ENCODE peak calls at places on chromosomes 5 and 9, in eight cellular contexts. X, Q, Y, M, P, H, N and R are unnamed samples.

GRCh38 chr9:21747171-21747570 is 55.3 kb upstream of the MTAP start:
- DNase-seq in X (no peak), Q (no peak), Y (no peak), M (no peak), P (no peak), H (no peak), N (no peak), R (no peak)

GRCh38 chr5:93924628-93925027 is 183.2 kb upstream of the POU5F2 start:
- DNase-seq in X (no peak), Q (no peak), Y (no peak), M (no peak), P (no peak), H (no peak), N (no peak), R (no peak)

GRCh38 chr9:87570000-87570834 is 72.5 kb downstream of the DAPK1 start:
- DNase-seq in X (peak), Q (no peak), Y (no peak), M (no peak), P (no peak), H (no peak), N (no peak), R (no peak)

GRCh38 chr5:33526755-33527154 is 86.0 kb downstream of the TARS1 start:
- DNase-seq in X (no peak), Q (no peak), Y (no peak), M (no peak), P (no peak), H (no peak), N (no peak), R (no peak)

GRCh38 chr5:139808481-139809330 is 13.1 kb downstream of the PSD2 start:
- DNase-seq in X (no peak), Q (no peak), Y (peak), M (peak), P (no peak), H (no peak), N (no peak), R (no peak)

GRCh38 chr5:56102885-56103284 is 108.1 kb upstream of the IL6ST start:
- DNase-seq in X (no peak), Q (no peak), Y (no peak), M (no peak), P (no peak), H (no peak), N (no peak), R (no peak)

GRCh38 chr5:41012318-41012717 is 58.8 kb downstream of the MROH2B start:
- DNase-seq in X (no peak), Q (no peak), Y (no peak), M (no peak), P (no peak), H (no peak), N (peak), R (no peak)

GRCh38 chr5:18216016-18216415 is 581.8 kb downstream of the TAF11L14 start:
- DNase-seq in X (no peak), Q (no peak), Y (no peak), M (no peak), P (no peak), H (no peak), N (no peak), R (no peak)

GRCh38 chr9:36945999-36946398 is 88.1 kb downstream of the PAX5 start:
- DNase-seq in X (no peak), Q (no peak), Y (no peak), M (no peak), P (no peak), H (no peak), N (no peak), R (no peak)

GRCh38 chr9:117480251-117480650 is 65.4 kb upstream of the ASTN2 start:
- DNase-seq in X (no peak), Q (no peak), Y (no peak), M (no peak), P (no peak), H (no peak), N (no peak), R (no peak)

GRCh38 chr5:102450313-102450990 is 48.3 kb downstream of the SLCO6A1 start:
- DNase-seq in X (peak), Q (no peak), Y (no peak), M (peak), P (no peak), H (peak), N (no peak), R (no peak)

GRCh38 chr9:92483896-92484545 is 1.7 kb upstream of the ASPN start:
- DNase-seq in X (no peak), Q (no peak), Y (no peak), M (no peak), P (no peak), H (no peak), N (no peak), R (no peak)

GRCh38 chr5:72281764-72282499 is 38.1 kb downstream of the MRPS27 start:
- DNase-seq in X (peak), Q (no peak), Y (peak), M (no peak), P (no peak), H (peak), N (peak), R (peak)

GRCh38 chr9:79224672-79225433 is 346.9 kb upstream of the TLE4 start:
- DNase-seq in X (peak), Q (no peak), Y (no peak), M (no peak), P (no peak), H (no peak), N (no peak), R (no peak)

GRCh38 chr5:169303119-169303515 is 2.2 kb upstream of the SLIT3 start:
- DNase-seq in X (no peak), Q (no peak), Y (no peak), M (no peak), P (no peak), H (no peak), N (no peak), R (no peak)

GRCh38 chr9:72856985-72857631 is 95.7 kb downstream of the ALDH1A1 start:
- DNase-seq in X (peak), Q (no peak), Y (peak), M (peak), P (peak), H (peak), N (peak), R (no peak)

GRCh38 chr5:61905635-61906034 is 400.4 kb upstream of the KIF2A start:
- DNase-seq in X (no peak), Q (no peak), Y (no peak), M (no peak), P (no peak), H (no peak), N (no peak), R (no peak)
- H3K27ac ChIP-seq in X (no peak), Q (no peak), Y (no peak), M (no peak), P (no peak), H (no peak), N (no peak), R (no peak)

GRCh38 chr9:93902780-93903655 is 52.1 kb downstream of the BARX1 start:
- DNase-seq in X (no peak), Q (no peak), Y (no peak), M (no peak), P (no peak), H (no peak), N (no peak), R (no peak)

GRCh38 chr9:93905473-93906133 is 49.6 kb downstream of the BARX1 start:
- DNase-seq in X (no peak), Q (no peak), Y (no peak), M (no peak), P (no peak), H (no peak), N (no peak), R (no peak)

GRCh38 chr9:93904649-93905472 is 50.3 kb downstream of the BARX1 start:
- DNase-seq in X (no peak), Q (no peak), Y (no peak), M (no peak), P (no peak), H (no peak), N (no peak), R (no peak)

GRCh38 chr9:93902051-93902779 is 52.9 kb downstream of the BARX1 start:
- DNase-seq in X (no peak), Q (no peak), Y (no peak), M (no peak), P (no peak), H (no peak), N (no peak), R (no peak)

DNA sequence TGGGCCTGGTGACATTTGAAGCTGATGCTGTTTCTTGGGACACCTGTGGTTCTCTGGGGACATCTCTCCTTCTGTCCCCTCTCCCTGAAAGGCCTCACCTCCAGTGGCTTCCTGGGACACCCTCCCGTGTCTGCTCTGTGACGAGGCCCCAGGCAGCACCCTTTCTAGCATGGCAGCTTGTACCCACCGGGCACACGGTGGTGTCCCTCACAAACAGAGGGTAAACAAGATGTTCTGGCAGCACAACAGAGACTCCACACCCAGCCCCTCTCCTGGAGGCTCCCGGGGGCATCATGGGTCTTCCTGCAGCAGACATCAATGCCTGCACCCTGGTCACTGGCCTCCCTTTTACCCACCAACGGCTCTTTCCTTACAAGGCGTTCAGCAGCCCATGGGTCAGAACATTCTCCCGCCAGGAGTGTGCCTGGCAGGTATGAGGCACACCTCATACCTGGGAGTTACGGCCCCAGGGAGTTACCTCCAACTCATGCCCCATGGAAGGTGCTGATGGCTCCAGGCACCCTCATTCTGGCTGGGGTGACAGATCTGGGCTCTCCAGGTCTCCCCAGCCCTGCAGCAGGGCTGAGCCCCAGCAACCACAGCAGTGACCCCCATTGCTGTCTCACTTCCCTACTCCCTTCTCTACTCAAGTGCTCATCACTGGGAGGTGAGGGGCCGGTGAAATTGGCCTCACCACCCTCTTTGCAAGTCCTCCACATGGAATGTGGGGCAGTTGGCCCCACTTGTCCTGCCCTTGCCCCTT is 51.1 kb downstream of the BARX1 start:
- DNase-seq in X (no peak), Q (no peak), Y (no peak), M (no peak), P (no peak), H (no peak), N (no peak), R (no peak)
- TF ChIP-seq REST in X (no peak), Q (no peak), Y (no peak), M (no peak), P (no peak), H (no peak), N (no peak), R (no peak)

GRCh38 chr9:84436386-84437114 is 96.0 kb upstream of the SLC28A3 start:
- DNase-seq in X (no peak), Q (no peak), Y (no peak), M (no peak), P (no peak), H (no peak), N (no peak), R (no peak)
- H3K27ac ChIP-seq in X (no peak), Q (no peak), Y (no peak), M (no peak), P (no peak), H (no peak), N (no peak), R (no peak)

GRCh38 chr9:112273826-112274225 is 59.6 kb downstream of the PTBP3 start:
- DNase-seq in X (no peak), Q (no peak), Y (no peak), M (no peak), P (no peak), H (no peak), N (peak), R (no peak)

GRCh38 chr9:112274600-112274999 is 58.8 kb downstream of the PTBP3 start:
- DNase-seq in X (no peak), Q (no peak), Y (no peak), M (no peak), P (no peak), H (no peak), N (no peak), R (no peak)

GRCh38 chr9:112268421-112268820 is 65.0 kb downstream of the PTBP3 start:
- DNase-seq in X (no peak), Q (no peak), Y (no peak), M (no peak), P (no peak), H (no peak), N (no peak), R (no peak)

DNA sequence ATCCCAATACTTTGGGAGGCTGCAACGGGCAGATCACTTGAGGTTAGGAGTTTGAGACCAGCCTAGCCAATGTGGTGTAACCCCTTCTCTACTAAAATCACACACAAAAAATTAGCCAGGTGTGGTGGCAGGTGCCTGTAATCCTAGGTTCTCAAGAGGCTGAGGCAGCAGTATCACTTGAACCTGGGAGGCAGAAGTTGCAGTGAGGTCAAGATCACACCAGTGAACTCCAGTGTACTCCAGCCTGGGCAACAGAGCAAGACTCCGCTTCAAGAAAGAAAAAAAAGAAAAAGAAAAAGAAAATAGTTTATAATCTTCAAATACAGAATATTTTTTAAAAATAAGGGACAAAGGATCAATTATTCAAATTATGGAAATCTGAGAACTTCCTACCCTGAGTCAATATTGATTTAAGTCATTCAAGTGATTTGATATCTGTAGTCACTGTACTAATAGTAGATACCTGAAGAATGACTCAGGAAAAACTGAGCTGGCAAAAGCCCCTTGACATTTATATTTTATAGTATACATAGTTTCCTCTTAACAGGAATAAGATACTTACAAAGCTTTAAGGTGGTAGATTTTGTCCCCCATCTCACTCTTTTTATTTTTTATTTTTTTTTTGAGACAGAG is 61.8 kb downstream of the PTBP3 start:
- DNase-seq in X (peak), Q (no peak), Y (no peak), M (no peak), P (no peak), H (no peak), N (no peak), R (no peak)
- TF ChIP-seq REST in X (no peak), Q (no peak), Y (no peak), M (no peak), P (no peak), H (no peak), N (no peak), R (no peak)

GRCh38 chr9:20684035-20684864 is at the start of gene FOCAD:
- DNase-seq in X (peak), Q (peak), Y (peak), M (peak), P (peak), H (peak), N (peak), R (no peak)

GRCh38 chr9:20683351-20684034 is 566 bp upstream of the FOCAD start:
- DNase-seq in X (peak), Q (no peak), Y (peak), M (no peak), P (no peak), H (peak), N (peak), R (no peak)

GRCh38 chr9:20681467-20681866 is 2.6 kb upstream of the FOCAD start:
- DNase-seq in X (no peak), Q (no peak), Y (no peak), M (no peak), P (no peak), H (no peak), N (no peak), R (no peak)

GRCh38 chr9:20685769-20686168 is 1.7 kb downstream of the FOCAD start:
- DNase-seq in X (no peak), Q (no peak), Y (no peak), M (no peak), P (no peak), H (no peak), N (no peak), R (no peak)

GRCh38 chr9:20684865-20685696 is 1.0 kb downstream of the FOCAD start:
- DNase-seq in X (peak), Q (no peak), Y (no peak), M (no peak), P (no peak), H (no peak), N (no peak), R (no peak)
- H3K27ac ChIP-seq in X (peak), Q (peak), Y (peak), M (peak), P (peak), H (peak), N (peak), R (peak)

DNA sequence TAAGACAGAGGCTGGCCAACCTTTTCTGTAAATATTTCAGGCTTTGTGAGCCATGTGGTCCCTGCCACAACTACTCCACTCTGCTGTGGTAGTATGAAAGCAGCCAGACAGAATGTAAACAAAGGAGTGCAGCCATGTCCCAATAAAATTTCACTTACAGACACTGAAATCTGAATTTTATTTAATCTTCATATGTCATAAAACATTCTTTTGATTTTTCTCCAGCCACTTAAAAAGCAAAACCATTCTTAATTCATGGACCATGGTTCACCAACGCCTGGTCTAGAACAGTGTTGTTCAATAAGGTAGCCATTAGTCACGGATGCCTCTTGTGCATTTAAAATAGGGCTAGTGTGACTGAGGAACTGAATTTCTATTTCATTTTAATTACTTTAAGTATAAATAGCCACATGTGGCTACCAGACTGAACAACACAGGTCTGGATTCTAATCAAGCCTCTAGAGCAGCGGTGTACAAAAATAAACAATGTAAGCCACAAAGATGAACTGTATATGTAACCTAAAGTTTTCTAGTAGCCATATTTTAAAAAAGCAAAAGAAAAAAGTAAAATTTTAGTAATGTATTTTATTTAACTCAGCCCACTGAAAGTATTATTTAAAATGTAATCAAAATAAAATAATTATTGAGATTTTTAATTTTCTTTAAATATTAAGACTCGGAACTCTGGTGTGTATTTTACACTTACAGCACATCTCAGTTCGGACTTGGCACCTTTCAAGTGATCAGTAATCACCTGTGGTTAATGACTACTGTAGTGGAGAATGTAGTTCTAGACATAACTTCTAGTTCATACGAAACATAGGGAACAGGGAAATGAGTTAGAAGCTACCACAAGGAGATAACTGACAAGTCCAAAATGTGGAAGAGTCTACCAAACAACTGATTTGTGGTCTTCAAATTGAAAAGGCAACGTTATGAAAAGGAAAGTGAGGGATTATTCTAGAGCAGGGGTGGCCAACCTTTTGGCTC is 14.3 kb downstream of the GEMIN5 start:
- DNase-seq in X (no peak), Q (no peak), Y (no peak), M (no peak), P (no peak), H (no peak), N (no peak), R (no peak)
- TF ChIP-seq REST in X (no peak), Q (no peak), Y (no peak), M (no peak), P (no peak), H (no peak), N (no peak), R (no peak)

GRCh38 chr5:88669314-88669713 is 213.7 kb downstream of the MEF2C start:
- DNase-seq in X (no peak), Q (no peak), Y (no peak), M (no peak), P (no peak), H (no peak), N (no peak), R (no peak)
- H3K27ac ChIP-seq in X (no peak), Q (no peak), Y (no peak), M (no peak), P (no peak), H (no peak), N (no peak), R (peak)